ENCODE peak calls at places on chromosomes 4 and X, in nine cellular contexts. One of them, this sample, is unnamed.

GRCh38 chr4:4216668-4217067 is 10.1 kb downstream of the OTOP1 start:
- DNase-seq in HCT116: no peak
- DNase-seq in Peyer's patch: no peak
- DNase-seq in heart left ventricle: no peak
- DNase-seq in IMR-90: peak
- DNase-seq in body of pancreas: no peak
- DNase-seq in right lobe of liver: no peak
- DNase-seq in H54: peak
- DNase-seq in breast epithelium: no peak
- DNase-seq in this sample: no peak

GRCh38 chrX:46117234-46117633 is 428.0 kb downstream of the ZNF674 start:
- DNase-seq in HCT116: no peak
- DNase-seq in Peyer's patch: no peak
- DNase-seq in heart left ventricle: peak
- DNase-seq in IMR-90: no peak
- DNase-seq in body of pancreas: no peak
- DNase-seq in right lobe of liver: no peak
- DNase-seq in H54: no peak
- DNase-seq in breast epithelium: no peak
- DNase-seq in this sample: no peak

GRCh38 chrX:79138658-79139241 is 5.7 kb upstream of the GPR174 start:
- DNase-seq in HCT116: no peak
- DNase-seq in Peyer's patch: peak
- DNase-seq in heart left ventricle: no peak
- DNase-seq in IMR-90: no peak
- DNase-seq in body of pancreas: no peak
- DNase-seq in right lobe of liver: no peak
- DNase-seq in H54: no peak
- DNase-seq in breast epithelium: no peak
- DNase-seq in this sample: no peak

GRCh38 chr4:6470502-6471302 is 1.7 kb downstream of the PPP2R2C start:
- DNase-seq in HCT116: no peak
- DNase-seq in Peyer's patch: no peak
- DNase-seq in heart left ventricle: peak
- DNase-seq in IMR-90: peak
- DNase-seq in body of pancreas: peak
- DNase-seq in right lobe of liver: no peak
- DNase-seq in H54: peak
- DNase-seq in breast epithelium: peak
- DNase-seq in this sample: peak

GRCh38 chr4:185479507-185479971 is 8.0 kb upstream of the CCDC110 start:
- DNase-seq in HCT116: no peak
- DNase-seq in Peyer's patch: no peak
- DNase-seq in heart left ventricle: no peak
- DNase-seq in IMR-90: no peak
- DNase-seq in body of pancreas: no peak
- DNase-seq in right lobe of liver: no peak
- DNase-seq in H54: no peak
- DNase-seq in breast epithelium: no peak
- DNase-seq in this sample: no peak

GRCh38 chr4:156419080-156419638 is 465.5 kb upstream of the CTSO start:
- DNase-seq in HCT116: no peak
- DNase-seq in Peyer's patch: no peak
- DNase-seq in heart left ventricle: no peak
- DNase-seq in IMR-90: no peak
- DNase-seq in body of pancreas: no peak
- DNase-seq in right lobe of liver: no peak
- DNase-seq in H54: no peak
- DNase-seq in breast epithelium: no peak
- DNase-seq in this sample: no peak

GRCh38 chrX:110520053-110520452 is 161.4 kb downstream of the RTL9 start:
- DNase-seq in HCT116: no peak
- DNase-seq in Peyer's patch: no peak
- DNase-seq in heart left ventricle: no peak
- DNase-seq in IMR-90: no peak
- DNase-seq in body of pancreas: no peak
- DNase-seq in right lobe of liver: no peak
- DNase-seq in H54: no peak
- DNase-seq in breast epithelium: no peak
- DNase-seq in this sample: no peak

GRCh38 chrX:25389276-25389675 is 373.5 kb upstream of the ARX start:
- DNase-seq in HCT116: no peak
- DNase-seq in Peyer's patch: no peak
- DNase-seq in heart left ventricle: no peak
- DNase-seq in IMR-90: no peak
- DNase-seq in body of pancreas: no peak
- DNase-seq in right lobe of liver: no peak
- DNase-seq in H54: no peak
- DNase-seq in breast epithelium: no peak
- DNase-seq in this sample: no peak

GRCh38 chrX:1205681-1206611 is 6.5 kb downstream of the CRLF2 start:
- DNase-seq in HCT116: peak
- DNase-seq in Peyer's patch: no peak
- DNase-seq in heart left ventricle: no peak
- DNase-seq in IMR-90: peak
- DNase-seq in body of pancreas: peak
- DNase-seq in right lobe of liver: no peak
- DNase-seq in H54: peak
- DNase-seq in breast epithelium: peak
- DNase-seq in this sample: peak

GRCh38 chr4:148065069-148065468 is 333.2 kb downstream of the ARHGAP10 start:
- DNase-seq in HCT116: no peak
- DNase-seq in Peyer's patch: no peak
- DNase-seq in heart left ventricle: no peak
- DNase-seq in IMR-90: peak
- DNase-seq in body of pancreas: no peak
- DNase-seq in right lobe of liver: no peak
- DNase-seq in H54: no peak
- DNase-seq in breast epithelium: no peak
- DNase-seq in this sample: no peak

DNA sequence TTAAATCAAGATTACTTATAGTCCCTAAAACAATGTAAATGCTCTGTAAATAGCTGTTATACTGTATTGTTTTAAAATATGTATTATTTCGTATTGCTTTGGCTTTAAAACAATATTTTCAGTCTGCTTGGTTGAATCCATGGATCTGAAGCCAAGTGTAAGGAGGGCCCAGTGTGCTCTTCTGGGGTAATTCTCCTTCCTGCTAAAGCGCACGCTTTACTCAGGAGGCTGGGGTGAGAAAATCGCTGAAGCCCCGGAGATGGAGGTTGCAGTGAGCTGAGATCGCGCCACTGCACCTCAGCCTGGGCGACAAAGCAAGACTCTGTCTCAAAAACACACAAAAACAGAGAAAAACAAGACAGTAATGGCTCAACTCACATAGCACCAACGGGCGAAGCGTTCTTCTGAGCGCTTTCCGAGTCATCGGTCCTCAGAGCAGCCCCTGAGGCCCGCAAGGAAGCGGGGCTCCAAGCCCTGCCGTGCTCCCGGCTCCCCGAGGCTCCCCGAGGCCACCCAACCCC is 356 bp upstream of the IDUA start:
- DNase-seq in HCT116: no peak
- DNase-seq in Peyer's patch: no peak
- DNase-seq in heart left ventricle: no peak
- DNase-seq in IMR-90: no peak
- DNase-seq in body of pancreas: no peak
- DNase-seq in right lobe of liver: no peak
- DNase-seq in H54: no peak
- DNase-seq in breast epithelium: no peak
- DNase-seq in this sample: no peak
- TF ChIP-seq POLR2A in HCT116: no peak
- TF ChIP-seq POLR2A in Peyer's patch: peak
- TF ChIP-seq POLR2A in heart left ventricle: no peak
- TF ChIP-seq POLR2A in IMR-90: no peak
- TF ChIP-seq POLR2A in body of pancreas: no peak
- TF ChIP-seq POLR2A in right lobe of liver: no peak
- TF ChIP-seq POLR2A in H54: peak
- TF ChIP-seq POLR2A in breast epithelium: no peak
- TF ChIP-seq POLR2A in this sample: peak

DNA sequence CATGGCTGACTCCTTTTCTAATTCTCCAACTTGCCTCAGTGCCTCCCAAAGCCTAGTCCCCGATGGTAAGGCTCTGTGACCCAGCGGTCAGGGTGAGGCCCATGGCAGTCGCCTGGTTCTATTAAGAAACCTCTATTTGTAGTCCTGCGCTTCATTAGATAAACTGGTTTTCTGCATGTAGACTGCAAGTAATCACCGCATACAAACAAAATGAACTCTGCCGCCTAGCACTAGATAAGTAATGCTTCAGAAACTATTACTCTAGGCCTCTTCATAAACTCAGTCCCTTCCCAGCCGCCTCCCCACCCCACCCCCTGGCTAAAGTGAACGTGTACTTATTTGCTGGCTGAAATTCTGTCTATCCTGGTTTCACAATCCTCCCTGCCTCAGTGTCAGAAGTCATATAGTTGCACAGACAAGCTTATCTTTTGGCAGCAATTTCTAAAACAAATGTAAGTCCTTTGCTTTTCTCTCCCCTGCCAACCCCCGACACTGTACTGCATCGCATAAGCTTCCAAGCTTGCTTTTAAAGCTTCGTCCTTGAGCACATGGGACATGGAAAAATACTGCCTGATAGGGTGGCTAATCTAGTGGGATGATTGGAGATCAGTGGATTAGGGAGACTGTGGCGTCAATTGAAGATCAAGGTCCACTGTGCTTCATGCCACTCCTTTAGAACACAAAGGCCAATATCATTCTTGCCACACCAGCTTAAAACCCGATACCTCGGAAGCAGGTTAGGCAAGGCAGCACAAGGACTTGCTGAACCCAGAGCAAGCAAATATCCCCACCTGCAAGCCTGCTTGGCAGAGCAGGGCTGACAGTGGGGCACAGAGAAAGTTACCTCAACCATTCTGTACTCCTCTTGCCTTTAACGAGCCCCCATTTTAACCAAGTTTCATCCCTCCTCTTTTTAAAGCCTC is 125.8 kb downstream of the IRF2 start:
- DNase-seq in HCT116: no peak
- DNase-seq in Peyer's patch: no peak
- DNase-seq in heart left ventricle: peak
- DNase-seq in IMR-90: peak
- DNase-seq in body of pancreas: peak
- DNase-seq in right lobe of liver: peak
- DNase-seq in H54: no peak
- DNase-seq in breast epithelium: no peak
- DNase-seq in this sample: peak
- TF ChIP-seq POLR2A in HCT116: no peak
- TF ChIP-seq POLR2A in Peyer's patch: peak
- TF ChIP-seq POLR2A in heart left ventricle: no peak
- TF ChIP-seq POLR2A in IMR-90: no peak
- TF ChIP-seq POLR2A in body of pancreas: no peak
- TF ChIP-seq POLR2A in right lobe of liver: peak
- TF ChIP-seq POLR2A in H54: no peak
- TF ChIP-seq POLR2A in breast epithelium: no peak
- TF ChIP-seq POLR2A in this sample: peak

DNA sequence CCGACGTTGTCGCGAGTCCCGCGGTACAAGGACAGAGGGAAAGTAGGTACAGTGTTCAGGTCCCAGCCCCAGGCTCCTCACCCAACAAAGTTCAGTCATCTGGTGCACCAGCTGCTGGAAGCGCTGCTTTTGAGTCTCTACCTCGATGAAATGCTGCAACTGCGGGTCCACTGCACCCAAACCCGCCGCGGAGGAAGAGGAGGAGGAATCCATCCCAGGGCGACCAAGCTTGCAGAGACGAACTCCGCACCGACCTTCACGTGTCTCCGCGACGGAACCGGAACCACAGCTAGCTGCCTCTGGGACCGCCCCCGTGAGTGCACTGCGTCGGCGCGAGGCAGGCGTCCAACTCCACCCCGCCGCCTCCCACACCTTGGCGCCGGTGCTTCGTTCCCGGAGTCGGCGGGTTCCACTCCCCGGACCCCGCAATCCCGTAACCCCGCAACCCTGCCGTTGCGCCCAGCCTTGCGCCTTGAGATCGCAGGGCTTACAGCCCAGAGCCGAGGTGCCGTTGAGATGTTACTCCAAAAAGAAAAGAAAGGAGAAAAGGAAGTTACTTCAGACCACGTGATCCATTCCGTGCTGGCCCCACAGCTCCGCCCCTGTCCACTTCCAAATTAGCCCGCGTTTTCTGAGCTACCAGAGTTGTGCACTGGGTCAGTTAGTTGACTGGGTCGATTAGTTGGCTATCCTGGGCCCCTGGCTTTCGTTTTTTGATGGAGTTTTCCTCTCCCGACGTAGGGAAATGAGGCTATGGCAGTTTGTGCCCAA is at the start of gene TIMM8A:
- DNase-seq in HCT116: peak
- DNase-seq in Peyer's patch: peak
- DNase-seq in heart left ventricle: peak
- DNase-seq in IMR-90: peak
- DNase-seq in body of pancreas: peak
- DNase-seq in right lobe of liver: peak
- DNase-seq in H54: peak
- DNase-seq in breast epithelium: peak
- DNase-seq in this sample: peak
- TF ChIP-seq POLR2A in HCT116: no peak
- TF ChIP-seq POLR2A in Peyer's patch: peak
- TF ChIP-seq POLR2A in heart left ventricle: no peak
- TF ChIP-seq POLR2A in IMR-90: peak
- TF ChIP-seq POLR2A in body of pancreas: no peak
- TF ChIP-seq POLR2A in right lobe of liver: peak
- TF ChIP-seq POLR2A in H54: peak
- TF ChIP-seq POLR2A in breast epithelium: no peak
- TF ChIP-seq POLR2A in this sample: no peak

GRCh38 chrX:37454537-37455285 is 105.5 kb downstream of the PRRG1 start:
- DNase-seq in HCT116: peak
- DNase-seq in Peyer's patch: no peak
- DNase-seq in heart left ventricle: no peak
- DNase-seq in IMR-90: peak
- DNase-seq in body of pancreas: no peak
- DNase-seq in right lobe of liver: no peak
- DNase-seq in H54: peak
- DNase-seq in breast epithelium: no peak
- DNase-seq in this sample: no peak
- TF ChIP-seq POLR2A in HCT116: no peak
- TF ChIP-seq POLR2A in Peyer's patch: no peak
- TF ChIP-seq POLR2A in heart left ventricle: no peak
- TF ChIP-seq POLR2A in IMR-90: no peak
- TF ChIP-seq POLR2A in body of pancreas: no peak
- TF ChIP-seq POLR2A in right lobe of liver: no peak
- TF ChIP-seq POLR2A in H54: no peak
- TF ChIP-seq POLR2A in breast epithelium: no peak
- TF ChIP-seq POLR2A in this sample: no peak

This sample was measured in adrenal gland.